ENCODE peak calls at places on chromosome 9, in four cellular contexts. One of them, this sample, is unnamed.

GRCh38 chr9:124040186-124040920 is 28.8 kb downstream of the LHX2 start:
- DNase-seq in GM12878: no peak
- DNase-seq in K562: no peak
- DNase-seq in HepG2: no peak
- DNase-seq in this sample: peak

GRCh38 chr9:8599937-8600336 is 800.4 kb upstream of the DMAC1 start:
- DNase-seq in GM12878: no peak
- DNase-seq in K562: no peak
- DNase-seq in HepG2: no peak
- DNase-seq in this sample: peak

GRCh38 chr9:22855956-22856355 is 409.3 kb downstream of the DMRTA1 start:
- DNase-seq in GM12878: no peak
- DNase-seq in K562: no peak
- DNase-seq in HepG2: no peak
- DNase-seq in this sample: no peak

GRCh38 chr9:2228132-2228531 is 213.0 kb downstream of the SMARCA2 start:
- DNase-seq in GM12878: no peak
- DNase-seq in K562: peak
- DNase-seq in HepG2: no peak
- DNase-seq in this sample: peak

GRCh38 chr9:6218099-6218502 is 2.5 kb downstream of the IL33 start:
- DNase-seq in GM12878: no peak
- DNase-seq in K562: no peak
- DNase-seq in HepG2: no peak
- DNase-seq in this sample: peak

GRCh38 chr9:73091909-73092308 is 59.8 kb upstream of the ANXA1 start:
- DNase-seq in GM12878: no peak
- DNase-seq in K562: no peak
- DNase-seq in HepG2: no peak
- DNase-seq in this sample: no peak

GRCh38 chr9:35229066-35229778 is 67.4 kb downstream of the UNC13B start:
- DNase-seq in GM12878: no peak
- DNase-seq in K562: no peak
- DNase-seq in HepG2: no peak
- DNase-seq in this sample: no peak

GRCh38 chr9:133584559-133585476 is 24.4 kb downstream of the FAM163B start:
- DNase-seq in GM12878: no peak
- DNase-seq in K562: no peak
- DNase-seq in HepG2: no peak
- DNase-seq in this sample: peak

GRCh38 chr9:21381752-21382339 is 3.4 kb downstream of the IFNA2 start:
- DNase-seq in GM12878: peak
- DNase-seq in K562: no peak
- DNase-seq in HepG2: peak
- DNase-seq in this sample: peak

GRCh38 chr9:133484671-133485437 is 6.0 kb upstream of the SLC2A6 start:
- DNase-seq in GM12878: no peak
- DNase-seq in K562: no peak
- DNase-seq in HepG2: no peak
- DNase-seq in this sample: no peak

GRCh38 chr9:94554078-94554438 is 825 bp upstream of the PCAT7 start:
- DNase-seq in GM12878: no peak
- DNase-seq in K562: peak
- DNase-seq in HepG2: no peak
- DNase-seq in this sample: no peak

GRCh38 chr9:137139468-137140150 is 655 bp downstream of the GRIN1 start:
- DNase-seq in GM12878: no peak
- DNase-seq in K562: no peak
- DNase-seq in HepG2: no peak
- DNase-seq in this sample: peak

GRCh38 chr9:13380903-13381302 is 101.4 kb upstream of the MPDZ start:
- DNase-seq in GM12878: no peak
- DNase-seq in K562: no peak
- DNase-seq in HepG2: no peak
- DNase-seq in this sample: no peak

GRCh38 chr9:115944166-115944948 is 209.2 kb upstream of the PAPPA start:
- DNase-seq in GM12878: no peak
- DNase-seq in K562: no peak
- DNase-seq in HepG2: peak
- DNase-seq in this sample: no peak

GRCh38 chr9:73183917-73184861 is 32.5 kb downstream of the ANXA1 start:
- DNase-seq in GM12878: no peak
- DNase-seq in K562: peak
- DNase-seq in HepG2: peak
- DNase-seq in this sample: peak

GRCh38 chr9:116208417-116209232 is 55.0 kb downstream of the PAPPA start:
- DNase-seq in GM12878: no peak
- DNase-seq in K562: no peak
- DNase-seq in HepG2: no peak
- DNase-seq in this sample: no peak

GRCh38 chr9:126299706-126300276 is 26.8 kb upstream of the MVB12B start:
- DNase-seq in GM12878: no peak
- DNase-seq in K562: no peak
- DNase-seq in HepG2: peak
- DNase-seq in this sample: no peak

GRCh38 chr9:124661184-124661755 is 109.8 kb downstream of the NR6A1 start:
- DNase-seq in GM12878: no peak
- DNase-seq in K562: peak
- DNase-seq in HepG2: no peak
- DNase-seq in this sample: no peak

GRCh38 chr9:136219276-136219675 is 14.3 kb upstream of the LHX3 start:
- DNase-seq in GM12878: no peak
- DNase-seq in K562: no peak
- DNase-seq in HepG2: no peak
- DNase-seq in this sample: no peak

GRCh38 chr9:89544280-89544664 is 46.4 kb upstream of the SEMA4D start:
- DNase-seq in GM12878: no peak
- DNase-seq in K562: no peak
- DNase-seq in HepG2: no peak
- DNase-seq in this sample: peak

GRCh38 chr9:113398796-113399195 is 2.3 kb downstream of the ALAD start:
- DNase-seq in GM12878: no peak
- DNase-seq in K562: no peak
- DNase-seq in HepG2: no peak
- DNase-seq in this sample: no peak

GRCh38 chr9:3956081-3956701 is 343.7 kb downstream of the GLIS3 start:
- DNase-seq in GM12878: no peak
- DNase-seq in K562: no peak
- DNase-seq in HepG2: no peak
- DNase-seq in this sample: no peak

GRCh38 chr9:132018957-132019405 is 60.7 kb downstream of the MED27 start:
- DNase-seq in GM12878: no peak
- DNase-seq in K562: no peak
- DNase-seq in HepG2: no peak
- DNase-seq in this sample: no peak

GRCh38 chr9:72524820-72525539 is 3.6 kb downstream of the TMC1 start:
- DNase-seq in GM12878: peak
- DNase-seq in K562: peak
- DNase-seq in HepG2: no peak
- DNase-seq in this sample: peak

GRCh38 chr9:101562966-101563365 is 29.3 kb downstream of the RNF20 start:
- DNase-seq in GM12878: no peak
- DNase-seq in K562: no peak
- DNase-seq in HepG2: no peak
- DNase-seq in this sample: no peak

GRCh38 chr9:100099722-100100042 is 639 bp downstream of the INVS start:
- DNase-seq in GM12878: no peak
- DNase-seq in K562: peak
- DNase-seq in HepG2: peak
- DNase-seq in this sample: peak

GRCh38 chr9:92003308-92004044 is 53.4 kb upstream of the ROR2 start:
- DNase-seq in GM12878: no peak
- DNase-seq in K562: no peak
- DNase-seq in HepG2: no peak
- DNase-seq in this sample: no peak

GRCh38 chr9:16912197-16912596 is 41.7 kb upstream of the BNC2 start:
- DNase-seq in GM12878: no peak
- DNase-seq in K562: no peak
- DNase-seq in HepG2: no peak
- DNase-seq in this sample: no peak

GRCh38 chr9:90300901-90301688 is 341.5 kb downstream of the DIRAS2 start:
- DNase-seq in GM12878: no peak
- DNase-seq in K562: no peak
- DNase-seq in HepG2: no peak
- DNase-seq in this sample: no peak

GRCh38 chr9:13863112-13863511 is 450.8 kb downstream of the NFIB start:
- DNase-seq in GM12878: no peak
- DNase-seq in K562: no peak
- DNase-seq in HepG2: no peak
- DNase-seq in this sample: no peak

DNA sequence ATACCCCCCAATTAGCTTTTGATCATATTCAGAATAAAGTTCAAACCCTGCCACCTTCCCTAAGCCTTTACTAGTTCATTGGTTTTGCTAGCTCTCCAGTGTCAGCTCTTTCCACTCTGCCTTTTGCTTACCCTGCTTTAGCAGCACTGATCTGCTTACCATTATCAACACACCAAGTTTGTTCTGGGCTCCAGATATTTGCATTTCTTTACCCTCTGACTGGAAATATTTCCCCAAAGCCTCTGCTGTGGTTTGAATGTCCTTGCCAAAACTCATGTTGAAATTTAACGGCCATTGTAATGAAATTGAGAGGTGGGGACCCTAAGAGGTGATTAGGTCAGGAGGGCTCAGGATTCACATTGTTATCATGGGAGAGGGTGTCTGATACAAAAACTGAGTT is 99.5 kb downstream of the GCNT1 start:
- DNase-seq in GM12878: no peak
- DNase-seq in K562: no peak
- DNase-seq in HepG2: no peak
- DNase-seq in this sample: no peak
- TF ChIP-seq JUNB in GM12878: no peak
- TF ChIP-seq JUNB in K562: no peak
- TF ChIP-seq JUNB in HepG2: no peak
- TF ChIP-seq JUNB in this sample: no peak

GRCh38 chr9:95769909-95770433 is 105.5 kb upstream of the ERCC6L2 start:
- DNase-seq in GM12878: no peak
- DNase-seq in K562: no peak
- DNase-seq in HepG2: no peak
- DNase-seq in this sample: no peak

GRCh38 chr9:95770653-95771131 is 104.8 kb upstream of the ERCC6L2 start:
- DNase-seq in GM12878: no peak
- DNase-seq in K562: no peak
- DNase-seq in HepG2: no peak
- DNase-seq in this sample: peak

GRCh38 chr9:95771556-95772280 is 103.8 kb upstream of the ERCC6L2 start:
- DNase-seq in GM12878: no peak
- DNase-seq in K562: no peak
- DNase-seq in HepG2: peak
- DNase-seq in this sample: no peak

GRCh38 chr9:95773061-95773433 is 102.4 kb upstream of the ERCC6L2 start:
- DNase-seq in GM12878: no peak
- DNase-seq in K562: no peak
- DNase-seq in HepG2: no peak
- DNase-seq in this sample: no peak

GRCh38 chr9:95772320-95773060 is 103.0 kb upstream of the ERCC6L2 start:
- DNase-seq in GM12878: no peak
- DNase-seq in K562: no peak
- DNase-seq in HepG2: peak
- DNase-seq in this sample: peak
- TF ChIP-seq POLR2AphosphoS5 in GM12878: no peak
- TF ChIP-seq POLR2AphosphoS5 in K562: no peak
- TF ChIP-seq POLR2AphosphoS5 in HepG2: peak
- TF ChIP-seq POLR2AphosphoS5 in this sample: no peak

GRCh38 chr9:27632254-27632653 is 59.0 kb upstream of the C9orf72 start:
- DNase-seq in GM12878: no peak
- DNase-seq in K562: no peak
- DNase-seq in HepG2: no peak
- DNase-seq in this sample: no peak

GRCh38 chr9:27625751-27626628 is 52.7 kb upstream of the C9orf72 start:
- DNase-seq in GM12878: no peak
- DNase-seq in K562: no peak
- DNase-seq in HepG2: no peak
- DNase-seq in this sample: no peak

GRCh38 chr9:27622688-27623340 is 49.5 kb upstream of the C9orf72 start:
- DNase-seq in GM12878: no peak
- DNase-seq in K562: no peak
- DNase-seq in HepG2: no peak
- DNase-seq in this sample: no peak

GRCh38 chr9:27629425-27629824 is 56.1 kb upstream of the C9orf72 start:
- DNase-seq in GM12878: no peak
- DNase-seq in K562: no peak
- DNase-seq in HepG2: no peak
- DNase-seq in this sample: no peak

DNA sequence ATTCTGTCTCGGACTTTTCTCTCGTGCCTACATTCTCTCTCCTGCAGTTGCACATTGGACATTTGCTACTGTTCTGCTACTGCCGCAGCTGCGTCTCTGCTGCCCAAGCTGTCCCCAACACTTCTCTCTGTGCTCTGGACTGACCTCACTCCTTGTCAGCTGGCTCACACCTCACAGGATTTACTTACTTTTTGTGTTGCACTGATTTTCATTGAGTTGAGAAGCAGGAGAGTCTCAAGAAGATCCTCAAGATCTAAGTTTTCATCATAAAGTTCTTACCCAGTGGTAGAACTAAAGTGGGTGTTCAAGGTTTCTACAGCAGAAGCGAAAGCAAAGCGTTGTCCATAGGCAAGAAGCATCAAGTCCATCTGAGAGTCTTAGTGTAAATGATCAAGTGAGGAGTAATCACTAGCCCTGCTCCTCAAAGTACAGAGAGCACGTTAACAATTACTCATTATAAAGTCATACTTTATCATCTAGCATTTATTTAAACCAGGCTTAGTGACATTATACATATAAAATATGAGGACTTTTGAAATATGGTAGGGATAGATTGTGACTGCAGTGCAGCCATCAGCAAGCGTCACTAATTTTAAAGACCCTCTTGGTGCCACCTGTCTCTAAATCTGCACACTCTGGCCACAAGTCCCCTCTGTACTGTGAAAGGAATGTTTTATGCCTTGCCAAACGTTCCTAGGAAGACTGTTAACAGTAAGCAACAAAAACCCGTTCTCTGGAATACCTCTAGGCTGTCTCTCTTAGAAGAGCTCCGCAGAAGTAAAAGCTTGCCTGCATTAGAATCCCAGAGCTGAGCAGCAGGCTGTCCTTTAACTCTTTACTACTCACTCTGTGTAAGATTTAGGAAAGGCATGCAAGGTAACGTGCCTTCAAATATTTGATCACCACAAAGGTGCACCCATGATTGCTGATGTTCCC is 53.6 kb upstream of the C9orf72 start:
- DNase-seq in GM12878: no peak
- DNase-seq in K562: no peak
- DNase-seq in HepG2: no peak
- DNase-seq in this sample: peak
- TF ChIP-seq JUNB in GM12878: no peak
- TF ChIP-seq JUNB in K562: no peak
- TF ChIP-seq JUNB in HepG2: no peak
- TF ChIP-seq JUNB in this sample: no peak

GRCh38 chr9:130446111-130446861 is 1.5 kb downstream of the ASS1 start:
- DNase-seq in GM12878: no peak
- DNase-seq in K562: peak
- DNase-seq in HepG2: peak
- DNase-seq in this sample: peak
- TF ChIP-seq POLR2AphosphoS5 in GM12878: no peak
- TF ChIP-seq POLR2AphosphoS5 in K562: no peak
- TF ChIP-seq POLR2AphosphoS5 in HepG2: no peak
- TF ChIP-seq POLR2AphosphoS5 in this sample: no peak